ENCODE peak calls at places on chromosome 1, in seven cellular contexts. W is GM12878, M is H1, A is HepG2, P is SK-N-SH, L is HCT116, J is K562. S is an unnamed sample.

GRCh38 chr1:25999419-25999818 is 1.6 kb upstream of the PAFAH2 start:
- DNase-seq in J (no peak), A (no peak), M (no peak), L (no peak), P (no peak), W (no peak), S (no peak)

GRCh38 chr1:1181129-1181937 is 7.7 kb downstream of the TTLL10 start:
- DNase-seq in L (no peak), M (no peak), J (no peak), A (no peak), W (no peak), P (peak; percentile 37), S (no peak)

GRCh38 chr1:36542962-36543515 is 60.3 kb upstream of the CSF3R start:
- DNase-seq in J (no peak), W (no peak), M (no peak), L (no peak), P (peak; percentile 44), A (peak; percentile 15), S (peak; percentile 15)

GRCh38 chr1:12095822-12096263 is 32.7 kb downstream of the TNFRSF8 start:
- DNase-seq in J (peak; percentile 87), A (no peak), P (no peak), M (no peak), W (no peak), L (no peak), S (no peak)

GRCh38 chr1:107262472-107263286 is 121.8 kb downstream of the NTNG1 start:
- DNase-seq in L (no peak), M (no peak), W (no peak), J (no peak), P (no peak), A (peak; percentile 1), S (no peak)

GRCh38 chr1:67534627-67535065 is 104.4 kb upstream of the SERBP1 start:
- DNase-seq in W (no peak), P (no peak), A (peak; percentile 99), M (no peak), L (no peak), J (no peak), S (no peak)

GRCh38 chr1:221327954-221328353 is 413.9 kb downstream of the DUSP10 start:
- DNase-seq in J (no peak), L (no peak), P (peak; percentile 50), W (no peak), M (no peak), A (no peak), S (no peak)

GRCh38 chr1:189669846-189670245 is 807.8 kb downstream of the BRINP3 start:
- DNase-seq in P (no peak), L (no peak), J (no peak), M (no peak), W (no peak), A (no peak), S (no peak)

GRCh38 chr1:40930174-40930573 is 49.3 kb upstream of the CTPS1 start:
- DNase-seq in M (no peak), L (no peak), A (peak; percentile 45), W (no peak), J (no peak), P (no peak), S (peak; percentile 68)

GRCh38 chr1:170273556-170274501 is 128.1 kb downstream of the NTMT2 start:
- DNase-seq in A (no peak), L (no peak), J (no peak), M (no peak), P (no peak), W (peak; percentile 13), S (no peak)

GRCh38 chr1:16612332-16613172 is 812 bp downstream of the NBPF1 start:
- DNase-seq in L (no peak), M (no peak), A (peak; percentile 54), P (peak; percentile 70), W (no peak), J (peak; percentile 65), S (peak; percentile 58)

DNA sequence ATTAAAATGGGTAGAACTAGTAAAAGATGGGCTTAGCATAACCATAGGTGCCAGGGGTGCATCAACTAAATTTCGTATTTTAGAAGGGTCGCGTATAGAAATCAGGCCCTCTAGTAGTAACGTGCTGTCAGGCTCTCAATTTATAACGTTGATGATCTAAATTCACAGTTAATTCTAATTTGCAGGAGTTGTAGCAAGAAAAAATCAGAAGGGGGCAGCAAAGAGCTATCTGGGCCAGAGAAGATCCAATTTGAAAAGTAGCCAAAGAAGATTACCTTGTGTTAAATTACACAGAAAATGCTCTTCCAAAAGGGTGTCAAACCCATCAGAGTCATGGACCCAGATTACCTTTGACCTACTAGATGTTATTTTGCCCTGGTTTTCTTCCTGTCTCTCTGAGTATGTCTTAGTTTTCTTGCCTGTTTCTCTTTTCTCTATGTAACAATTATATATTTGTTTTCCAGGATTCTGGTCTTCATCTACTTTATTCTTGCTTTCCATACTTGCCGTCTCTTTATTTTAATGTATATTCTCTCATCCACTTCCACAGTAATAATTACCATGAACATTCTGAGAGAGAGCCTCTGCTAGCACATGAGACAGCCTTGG is 1030.9 kb downstream of the AMY1C start:
- DNase-seq in M (no peak), W (no peak), P (peak; percentile 56), L (no peak), J (peak; percentile 29), A (peak; percentile 19), S (peak; percentile 32)
- TF ChIP-seq JUND in M (peak; percentile 7), W (no peak), P (no peak), L (no peak), J (no peak), A (no peak), S (no peak)

GRCh38 chr1:205633421-205633976 is 1.7 kb upstream of the ELK4 start:
- DNase-seq in P (no peak), L (no peak), W (no peak), A (no peak), M (no peak), J (no peak), S (no peak)
- TF ChIP-seq JUND in P (no peak), L (no peak), W (no peak), A (no peak), M (no peak), J (no peak), S (no peak)

GRCh38 chr1:235958021-235958420 is 91.3 kb upstream of the LYST start:
- DNase-seq in P (no peak), M (no peak), J (no peak), W (no peak), A (no peak), L (no peak), S (no peak)

GRCh38 chr1:235953801-235954200 is 87.1 kb upstream of the LYST start:
- DNase-seq in J (no peak), A (no peak), L (no peak), P (no peak), M (no peak), W (no peak), S (no peak)

GRCh38 chr1:235955777-235956176 is 89.1 kb upstream of the LYST start:
- DNase-seq in W (no peak), P (no peak), M (no peak), L (no peak), J (no peak), A (no peak), S (no peak)

GRCh38 chr1:235952950-235953615 is 86.4 kb upstream of the LYST start:
- DNase-seq in A (no peak), J (no peak), P (no peak), L (no peak), W (peak; percentile 59), M (no peak), S (no peak)

DNA sequence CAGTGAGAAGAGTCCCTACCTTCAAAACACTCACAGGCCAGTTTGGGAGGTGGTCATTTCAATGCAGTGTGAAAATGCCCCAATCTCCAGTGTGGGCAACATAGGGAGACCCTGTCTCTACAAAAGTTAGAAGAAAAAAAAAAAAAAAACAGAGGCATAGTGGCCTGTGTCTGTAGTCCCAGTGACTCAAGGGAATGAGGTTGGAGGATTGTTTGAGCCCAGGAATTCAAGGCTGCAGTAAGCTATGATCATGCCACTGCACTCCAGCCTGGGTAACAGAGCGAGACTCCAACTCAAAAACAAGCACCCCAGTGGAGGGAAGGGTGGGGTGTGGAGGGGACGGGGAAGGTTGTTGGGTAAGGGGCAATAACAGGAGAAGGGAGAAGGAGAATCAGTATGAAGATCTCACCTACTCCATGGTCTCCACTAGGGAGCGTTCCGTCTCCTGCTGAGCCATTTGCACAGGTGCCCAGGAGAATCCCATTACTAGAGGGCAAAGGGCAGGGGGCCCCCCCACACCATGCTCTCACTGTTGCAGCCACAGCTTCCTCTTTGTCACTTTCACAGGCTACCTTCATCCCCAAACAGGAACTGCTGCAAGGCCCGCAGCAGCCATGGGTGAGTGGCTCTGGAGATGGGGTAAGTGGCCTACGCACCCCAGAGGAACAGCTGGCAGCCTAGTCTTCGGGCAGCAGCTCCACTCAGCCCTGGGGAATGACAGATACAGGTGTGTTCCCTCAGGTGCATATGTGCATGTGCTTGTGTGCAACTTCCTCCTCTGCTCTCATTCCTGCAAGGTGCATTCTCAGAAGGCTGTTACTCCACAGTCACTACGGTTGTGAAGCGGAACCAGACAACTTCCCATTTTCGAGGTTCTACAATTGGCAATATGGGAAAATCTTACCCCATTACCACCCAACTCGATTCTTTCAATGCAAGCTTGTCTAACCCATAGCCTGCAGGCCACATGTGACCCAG is 87.9 kb upstream of the LYST start:
- DNase-seq in P (no peak), W (peak; percentile 87), A (peak; percentile 37), L (no peak), J (no peak), M (no peak), S (no peak)
- TF ChIP-seq JUND in P (no peak), W (no peak), A (no peak), L (no peak), J (no peak), M (no peak), S (no peak)

GRCh38 chr1:20538760-20539551 is 13.4 kb upstream of the FAM43B start:
- DNase-seq in P (no peak), W (no peak), J (no peak), A (peak; percentile 25), M (no peak), L (no peak), S (no peak)

GRCh38 chr1:20534659-20535417 is 17.5 kb upstream of the FAM43B start:
- DNase-seq in W (no peak), A (no peak), P (no peak), L (no peak), M (no peak), J (no peak), S (no peak)

GRCh38 chr1:20533635-20534034 is 18.7 kb upstream of the FAM43B start:
- DNase-seq in M (no peak), P (no peak), J (no peak), L (no peak), W (no peak), A (no peak), S (no peak)

GRCh38 chr1:20540281-20540680 is 12.1 kb upstream of the FAM43B start:
- DNase-seq in A (no peak), W (no peak), J (no peak), P (no peak), L (no peak), M (no peak), S (no peak)

DNA sequence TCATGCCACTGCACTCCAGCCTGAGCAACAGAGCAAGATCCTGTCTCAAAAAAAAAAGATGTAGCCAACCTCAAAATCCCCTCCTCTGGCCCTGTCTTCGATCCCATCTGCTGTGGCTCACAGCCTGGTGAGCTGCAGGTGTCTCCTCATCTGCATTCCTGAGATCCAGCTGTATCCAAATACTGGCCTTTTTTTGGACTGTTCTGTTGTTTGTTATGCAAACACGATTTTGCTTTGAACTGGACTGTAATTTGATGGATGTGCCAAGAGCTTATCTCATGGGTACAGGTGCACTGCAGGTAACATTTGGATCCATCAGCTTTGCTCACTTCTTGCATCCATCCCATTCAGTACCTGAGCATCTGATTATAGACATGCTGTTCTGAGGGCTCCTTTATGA is 14.1 kb upstream of the FAM43B start:
- DNase-seq in P (no peak), W (no peak), M (no peak), J (no peak), A (no peak), L (no peak), S (no peak)
- TF ChIP-seq JUND in P (no peak), W (no peak), M (no peak), J (no peak), A (no peak), L (no peak), S (no peak)